ENCODE peak calls at places on chromosomes 13 and 19, in four cellular contexts. J, A, U and Y are unnamed samples.

GRCh38 chr19:14337510-14337909 is 43.7 kb upstream of the ADGRE5 start:
- DNase-seq in U (peak; percentile 34), A (no peak), J (peak; percentile 65), Y (no peak)

GRCh38 chr13:33639640-33640080 is 178.3 kb upstream of the RFC3 start:
- DNase-seq in A (peak; percentile 43), U (no peak), J (no peak), Y (peak; percentile 40)

GRCh38 chr13:49421391-49421790 is 22.5 kb downstream of the CAB39L start:
- DNase-seq in U (no peak), J (no peak), A (peak; percentile 81), Y (peak; percentile 24)

GRCh38 chr19:47660435-47660832 is 51.5 kb downstream of the BICRA start:
- DNase-seq in J (no peak), A (peak; percentile 87), U (no peak), Y (no peak)

GRCh38 chr19:16368385-16369305 is 44.0 kb downstream of the KLF2 start:
- DNase-seq in U (no peak), J (no peak), A (peak; percentile 18), Y (no peak)

GRCh38 chr13:100511422-100511821 is 77.2 kb downstream of the GGACT start:
- DNase-seq in J (no peak), A (no peak), U (no peak), Y (no peak)

GRCh38 chr13:23558675-23559536 is 11.3 kb upstream of the TNFRSF19 start:
- DNase-seq in A (peak; percentile 97), U (peak; percentile 72), J (peak; percentile 31), Y (no peak)

GRCh38 chr13:33004454-33004853 is 11.8 kb upstream of the KL start:
- DNase-seq in A (no peak), J (no peak), U (no peak), Y (no peak)

GRCh38 chr13:58343081-58343480 is 711.5 kb downstream of the PCDH17 start:
- DNase-seq in J (no peak), U (no peak), A (no peak), Y (no peak)

GRCh38 chr13:18965347-18965855 is 216.2 kb downstream of the TUBA3C start:
- DNase-seq in J (no peak), A (no peak), U (no peak), Y (no peak)

GRCh38 chr13:73900591-73900990 is 233.6 kb downstream of the KLF12 start:
- DNase-seq in U (no peak), J (no peak), A (no peak), Y (no peak)

GRCh38 chr13:41039746-41040145 is 20.6 kb upstream of the ELF1 start:
- DNase-seq in A (no peak), U (no peak), J (no peak), Y (no peak)

GRCh38 chr19:41720103-41720502 is 11.7 kb downstream of the CEACAM5 start:
- DNase-seq in A (no peak), U (no peak), J (no peak), Y (no peak)

GRCh38 chr13:70407486-70407885 is 299.2 kb upstream of the KLHL1 start:
- DNase-seq in A (no peak), J (no peak), U (no peak), Y (no peak)

GRCh38 chr13:99614465-99614885 is 113.2 kb downstream of the TM9SF2 start:
- DNase-seq in U (peak; percentile 50), A (peak; percentile 76), J (peak; percentile 32), Y (no peak)

GRCh38 chr13:51697855-51698254 is 106.1 kb downstream of the DHRS12 start:
- DNase-seq in A (no peak), J (no peak), U (no peak), Y (no peak)

GRCh38 chr19:55993492-55993891 is 6.9 kb downstream of the NLRP5 start:
- DNase-seq in A (no peak), J (no peak), U (no peak), Y (no peak)

GRCh38 chr13:34435338-34435737 is 506.7 kb upstream of the NBEA start:
- DNase-seq in U (no peak), A (no peak), J (no peak), Y (no peak)

GRCh38 chr19:50629194-50629593 is 10.5 kb downstream of the SYT3 start:
- DNase-seq in A (no peak), U (no peak), J (no peak), Y (no peak)

GRCh38 chr19:17530586-17530985 is 19.1 kb downstream of the PGLS start:
- DNase-seq in U (no peak), A (peak; percentile 39), J (no peak), Y (no peak)
- H3K4me2 ChIP-seq in U (no peak overlapping the region), A (peak overlapping the region; percentile 77), J (no peak overlapping the region), Y (no peak overlapping the region)

GRCh38 chr19:24159707-24160106 is 72.7 kb downstream of the ZNF254 start:
- DNase-seq in J (peak; percentile 17), U (no peak), A (peak; percentile 29), Y (no peak)
- TF ChIP-seq PBX3 in J (no peak), U (no peak), A (no peak), Y (no peak)

GRCh38 chr19:3712663-3713531 is 4.7 kb downstream of the TJP3 start:
- DNase-seq in U (no peak), A (no peak), J (no peak), Y (no peak)
- H3K4me2 ChIP-seq in U (peak overlapping the region; percentile 77), A (no peak overlapping the region), J (no peak overlapping the region), Y (no peak overlapping the region)

GRCh38 chr13:31998131-31998530 is 33.4 kb upstream of the FRY start:
- DNase-seq in A (no peak), J (no peak), U (no peak), Y (no peak)

GRCh38 chr13:31997641-31998040 is 33.9 kb upstream of the FRY start:
- DNase-seq in U (no peak), A (no peak), J (no peak), Y (no peak)

GRCh38 chr13:31996611-31997010 is 35.0 kb upstream of the FRY start:
- DNase-seq in J (no peak), U (no peak), A (no peak), Y (no peak)

GRCh38 chr13:32001769-32002168 is 29.8 kb upstream of the FRY start:
- DNase-seq in J (no peak), A (no peak), U (no peak), Y (no peak)

DNA sequence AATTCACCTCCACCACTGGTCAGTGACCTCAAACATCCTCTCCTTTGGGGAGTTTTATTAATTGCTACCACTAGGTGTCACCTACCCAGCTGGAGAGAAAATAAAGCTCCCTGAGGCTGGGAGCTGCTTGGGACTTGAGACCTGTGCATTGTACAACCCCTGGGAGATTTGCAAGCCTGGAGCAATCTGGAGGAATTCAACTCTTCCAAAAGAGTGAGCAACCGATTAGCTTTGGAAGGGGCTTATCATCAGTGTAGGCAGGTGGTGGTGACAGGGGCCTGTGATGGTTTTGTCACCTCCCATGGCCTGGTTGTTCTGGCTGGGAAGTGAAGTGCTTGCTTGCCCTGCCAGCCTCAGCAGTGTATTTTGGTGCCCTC is 30.2 kb upstream of the FRY start:
- DNase-seq in J (peak; percentile 60), U (peak; percentile 40), A (peak; percentile 71), Y (no peak)
- TF ChIP-seq PBX3 in J (no peak), U (no peak), A (no peak), Y (no peak)

GRCh38 chr19:5119297-5119998 is 150.5 kb downstream of the KDM4B start:
- DNase-seq in A (no peak), J (no peak), U (no peak), Y (no peak)
- H3K4me2 ChIP-seq in A (no peak overlapping the region), J (no peak overlapping the region), U (no peak overlapping the region), Y (no peak overlapping the region)

GRCh38 chr19:54473071-54473941 is at the start of gene CDC42EP5:
- DNase-seq in U (no peak), A (no peak), J (peak; percentile 60), Y (no peak)
- TF ChIP-seq PBX3 in U (no peak), A (no peak), J (no peak), Y (no peak)

GRCh38 chr19:57171551-57172081 is 4.3 kb upstream of the DUXA start:
- DNase-seq in U (peak; percentile 13), J (peak; percentile 95), A (peak; percentile 20), Y (no peak)
- H3K4me2 ChIP-seq in U (no peak overlapping the region), J (peak overlapping the region; percentile 51), A (peak overlapping the region; percentile 70), Y (no peak overlapping the region)

DNA sequence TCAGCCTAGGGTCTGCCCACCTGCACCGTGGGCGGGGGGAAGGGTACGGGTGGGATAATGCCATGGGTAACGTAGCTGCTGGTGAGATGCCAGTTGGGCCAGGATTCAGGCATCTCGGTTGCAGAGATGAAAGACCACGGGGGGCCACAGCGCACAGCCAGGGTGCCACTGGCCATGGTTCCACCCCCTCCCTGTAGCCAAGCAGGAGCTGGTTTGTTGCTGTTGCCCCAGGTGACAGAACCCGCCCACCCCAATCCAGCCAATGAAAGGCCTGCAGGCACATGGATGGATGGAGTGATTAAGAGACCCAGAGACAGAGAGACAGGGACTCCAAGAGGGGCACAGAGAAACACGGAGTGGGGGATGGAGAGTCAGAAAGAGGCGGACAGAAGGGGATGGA is 1.0 kb upstream of the CGB7 start:
- DNase-seq in A (no peak), U (no peak), J (peak; percentile 66), Y (no peak)
- TF ChIP-seq PBX3 in A (no peak), U (no peak), J (no peak), Y (no peak)